ENCODE peak calls at places on chromosomes 3 and 15, in ten cellular contexts. C is CD4-positive, CD25-positive, alpha-beta regulatory T cell; O is SJSA1; D is body of pancreas; A is fibroblast of villous mesenchyme; S is BJ; W is adrenal gland; I is Panc1; Q is AG04449; H is heart left ventricle. Z is an unnamed sample.

GRCh38 chr15:25724899-25725298 is 138.2 kb downstream of the ATP10A start:
- DNase-seq in A (no peak), C (no peak), D (no peak), Q (no peak), S (no peak), W (no peak), O (no peak), I (no peak), H (no peak), Z (no peak)

GRCh38 chr3:20068512-20069177 is 28.4 kb downstream of the KAT2B start:
- DNase-seq in H (no peak), W (no peak), Q (no peak), A (no peak), C (no peak), I (no peak), D (no peak), O (no peak), S (no peak), Z (peak)

GRCh38 chr15:20352241-20353200 is 189.1 kb downstream of the GOLGA6L6 start:
- DNase-seq in A (no peak), W (no peak), C (no peak), D (no peak), Q (no peak), H (peak), I (no peak), O (no peak), S (no peak), Z (no peak)

GRCh38 chr3:43615133-43615532 is 6.7 kb downstream of the ANO10 start:
- DNase-seq in I (no peak), S (no peak), D (no peak), O (no peak), Q (no peak), H (no peak), A (no peak), W (no peak), C (no peak), Z (no peak)

GRCh38 chr3:69504232-69504631 is 118.3 kb upstream of the FRMD4B start:
- DNase-seq in W (no peak), A (peak), I (no peak), C (no peak), S (no peak), D (no peak), H (no peak), O (no peak), Q (no peak), Z (no peak)

GRCh38 chr3:30232142-30232541 is 374.3 kb upstream of the TGFBR2 start:
- DNase-seq in D (no peak), I (no peak), C (no peak), Q (peak), O (no peak), A (peak), H (no peak), S (peak), W (no peak), Z (no peak)

GRCh38 chr3:177144922-177145321 is 52.4 kb downstream of the TBL1XR1 start:
- DNase-seq in O (no peak), H (no peak), D (no peak), I (no peak), W (no peak), Q (no peak), S (no peak), C (peak), A (no peak), Z (no peak)

GRCh38 chr3:195905970-195906864 is 2.1 kb downstream of the TNK2 start:
- DNase-seq in D (peak), S (no peak), Q (no peak), O (no peak), W (no peak), I (no peak), C (no peak), A (peak), H (no peak), Z (peak)

GRCh38 chr3:136343873-136344281 is 93.7 kb downstream of the PCCB start:
- DNase-seq in I (peak), A (peak), Q (peak), W (peak), H (peak), O (peak), C (no peak), S (peak), D (peak), Z (peak)

GRCh38 chr15:47985568-47985967 is 135.2 kb upstream of the SLC24A5 start:
- DNase-seq in W (no peak), O (no peak), S (no peak), D (no peak), A (no peak), H (no peak), Q (no peak), I (no peak), C (no peak), Z (no peak)
- H3K4me3 ChIP-seq in W (no peak), O (no peak), S (no peak), D (no peak), A (no peak), H (no peak), Q (no peak), I (no peak), C (no peak), Z (no peak)

GRCh38 chr3:66431494-66431893 is 69.3 kb downstream of the LRIG1 start:
- DNase-seq in C (no peak), W (no peak), I (no peak), O (no peak), H (no peak), A (peak), D (no peak), Q (peak), S (peak), Z (no peak)
- H3K4me3 ChIP-seq in C (no peak), W (no peak), I (no peak), O (no peak), H (no peak), A (no peak), D (no peak), Q (no peak), S (no peak), Z (no peak)

DNA sequence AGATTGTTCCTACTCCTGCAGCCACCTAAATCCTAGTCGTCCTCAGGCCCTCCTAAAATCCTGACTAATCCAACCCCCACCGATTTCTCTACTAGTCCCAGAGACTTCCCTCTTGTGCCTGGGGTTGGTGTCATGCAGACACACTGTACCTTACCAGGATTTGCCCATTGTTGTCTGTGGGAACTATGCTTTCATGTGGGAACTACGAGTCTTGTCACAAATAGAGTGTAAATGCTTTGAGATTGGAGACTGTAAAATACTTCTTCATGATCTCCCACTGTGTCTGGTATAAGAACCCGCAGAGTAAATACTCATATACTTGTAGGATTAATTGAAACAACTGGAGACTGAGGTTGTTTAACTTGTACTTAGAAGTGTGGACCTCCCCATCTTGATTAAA is 11.2 kb downstream of the B3GNT5 start:
- DNase-seq in W (no peak), O (no peak), I (no peak), A (no peak), C (no peak), S (no peak), Q (no peak), H (no peak), D (no peak), Z (no peak)
- H3K4me3 ChIP-seq in W (no peak), O (no peak), I (no peak), A (no peak), C (no peak), S (no peak), Q (no peak), H (no peak), D (no peak), Z (no peak)

GRCh38 chr3:152438706-152439105 is 170.0 kb downstream of the MBNL1 start:
- DNase-seq in C (no peak), I (no peak), W (no peak), Q (no peak), A (no peak), O (no peak), H (no peak), S (no peak), D (no peak), Z (no peak)

GRCh38 chr3:152434142-152434541 is 165.4 kb downstream of the MBNL1 start:
- DNase-seq in O (no peak), A (no peak), I (no peak), Q (no peak), S (no peak), D (no peak), C (no peak), H (no peak), W (no peak), Z (no peak)

GRCh38 chr3:152438181-152438580 is 169.5 kb downstream of the MBNL1 start:
- DNase-seq in C (no peak), Q (no peak), D (no peak), A (no peak), H (no peak), O (no peak), I (no peak), S (no peak), W (no peak), Z (no peak)

GRCh38 chr3:152436707-152437615 is 168.2 kb downstream of the MBNL1 start:
- DNase-seq in H (no peak), W (no peak), S (no peak), Q (no peak), I (no peak), A (no peak), C (no peak), D (no peak), O (no peak), Z (no peak)
- H3K4me3 ChIP-seq in H (no peak), W (no peak), S (no peak), Q (no peak), I (no peak), A (no peak), C (peak), D (no peak), O (no peak), Z (no peak)

GRCh38 chr3:50261505-50261904 is 7.4 kb upstream of the SEMA3B start:
- DNase-seq in Q (no peak), A (no peak), W (no peak), D (no peak), C (no peak), S (no peak), O (no peak), I (no peak), H (no peak), Z (no peak)
- H3K4me3 ChIP-seq in Q (no peak), A (no peak), W (no peak), D (no peak), C (no peak), S (no peak), O (no peak), I (no peak), H (no peak), Z (no peak)

GRCh38 chr15:67843092-67843501 is 3.3 kb upstream of the RNU6-1 start:
- DNase-seq in I (no peak), A (no peak), S (no peak), C (no peak), D (no peak), W (no peak), Q (no peak), O (no peak), H (no peak), Z (no peak)
- H3K4me3 ChIP-seq in I (no peak), A (no peak), S (no peak), C (no peak), D (no peak), W (no peak), Q (no peak), O (no peak), H (no peak), Z (no peak)

DNA sequence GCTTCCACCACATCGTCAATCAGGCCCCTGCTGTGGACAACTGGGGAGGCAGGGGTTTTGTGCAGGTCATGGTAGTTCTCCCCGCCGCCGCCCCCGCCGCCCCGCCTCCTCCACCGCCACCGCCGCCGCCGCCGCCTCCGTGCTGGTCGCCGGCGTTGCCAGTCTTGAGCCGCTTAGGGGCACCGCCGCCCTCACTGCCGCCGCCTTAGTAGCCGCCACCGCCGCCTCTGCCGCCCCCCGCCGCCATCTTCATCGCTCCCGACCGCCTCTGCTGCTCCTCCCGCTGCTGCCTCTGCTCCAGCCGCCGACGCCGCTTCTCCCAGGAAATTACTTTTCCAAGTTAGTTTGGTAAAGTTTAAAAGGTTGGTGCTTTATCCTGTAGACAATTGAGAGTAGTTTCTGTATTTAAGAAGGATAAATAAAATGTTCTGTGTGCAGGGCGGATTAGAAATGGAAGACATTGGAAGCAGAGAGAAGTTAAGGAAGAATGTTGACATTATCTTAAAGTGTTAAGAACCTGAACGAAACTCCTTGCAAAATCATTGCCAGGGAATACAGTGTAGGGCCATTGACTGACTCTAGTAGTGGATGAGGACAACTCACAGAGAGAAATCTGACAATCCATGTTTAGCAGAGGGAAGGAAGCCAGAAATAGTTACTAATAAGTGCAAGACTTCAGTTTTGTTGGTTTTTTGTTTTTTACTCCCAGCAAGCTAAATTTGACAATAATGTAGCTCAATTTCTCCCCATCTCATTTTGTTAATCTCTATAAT is 53.0 kb upstream of the GOLGA8A start:
- DNase-seq in W (no peak), O (no peak), D (no peak), H (no peak), Q (no peak), S (no peak), A (no peak), I (no peak), C (no peak), Z (no peak)
- H3K4me3 ChIP-seq in W (no peak), O (no peak), D (no peak), H (no peak), Q (no peak), S (no peak), A (no peak), I (peak), C (no peak), Z (no peak)

GRCh38 chr15:99487337-99487730 is 78.5 kb upstream of the MEF2A start:
- DNase-seq in S (no peak), C (no peak), D (no peak), H (no peak), Q (no peak), I (no peak), A (no peak), O (no peak), W (no peak), Z (no peak)
- H3K4me3 ChIP-seq in S (no peak), C (no peak), D (no peak), H (no peak), Q (no peak), I (no peak), A (no peak), O (no peak), W (no peak), Z (no peak)

DNA sequence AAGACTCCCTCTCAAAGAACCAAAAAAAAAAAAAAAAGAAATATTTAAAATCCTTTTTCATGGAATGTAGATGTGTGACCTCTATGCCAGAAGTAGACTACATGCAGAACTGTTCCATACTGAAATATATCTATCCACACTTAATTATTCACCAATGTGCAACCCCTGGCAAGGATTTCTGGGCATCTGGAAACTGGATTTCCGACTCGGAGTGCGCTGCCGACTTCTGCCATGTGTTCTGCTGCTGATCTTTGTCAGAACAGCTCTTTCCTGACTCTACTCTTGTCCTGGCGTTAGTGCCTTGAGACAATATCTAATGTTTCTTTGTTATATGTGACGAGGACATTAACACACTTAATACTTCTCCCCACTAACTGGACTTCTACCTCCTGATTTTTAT is 11.7 kb downstream of the LIPH start:
- DNase-seq in H (no peak), Q (no peak), A (no peak), S (no peak), O (no peak), W (no peak), C (no peak), D (no peak), I (no peak), Z (no peak)
- H3K4me3 ChIP-seq in H (no peak), Q (no peak), A (no peak), S (no peak), O (no peak), W (no peak), C (no peak), D (no peak), I (no peak), Z (no peak)

DNA sequence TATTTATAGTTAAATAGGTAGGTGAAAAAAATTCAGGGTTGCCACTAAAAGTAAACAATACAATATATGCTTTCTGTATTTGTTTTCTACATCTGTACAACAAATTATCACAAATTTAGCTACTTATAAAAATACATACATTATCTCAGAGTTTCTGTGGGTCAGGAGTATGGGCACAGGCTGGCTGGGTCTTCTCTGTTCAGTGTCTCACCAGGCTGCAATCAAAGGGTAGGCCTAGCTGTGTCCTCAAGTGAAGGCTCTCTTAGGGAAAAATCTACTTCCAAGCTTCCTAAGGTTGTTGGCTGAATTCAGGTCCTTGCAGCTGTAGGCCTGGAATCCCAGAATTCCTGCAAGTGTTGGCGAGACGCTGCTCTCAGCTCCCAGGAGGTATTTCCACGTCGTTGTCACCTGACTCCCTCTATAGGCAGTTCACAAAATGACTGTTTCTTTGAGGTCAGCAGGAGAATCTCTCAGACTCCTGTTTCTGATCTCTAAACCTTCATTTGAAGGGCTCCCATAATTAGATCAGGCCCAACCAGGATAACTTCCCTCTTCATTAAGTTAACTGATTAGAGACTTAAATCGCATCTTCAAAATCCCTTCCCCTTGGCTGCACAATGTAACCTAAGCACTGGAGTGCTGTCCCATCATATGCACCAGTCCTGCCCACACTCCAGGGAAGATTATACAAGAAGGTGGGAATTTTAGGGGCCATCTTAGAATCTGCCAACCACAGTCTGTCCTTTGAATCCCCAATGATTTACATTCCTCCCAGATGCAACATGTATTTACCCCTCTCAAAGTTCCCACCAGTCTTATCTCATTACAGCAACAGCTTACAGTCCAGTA is 296.6 kb downstream of the SUCLG2 start:
- DNase-seq in Q (no peak), O (no peak), H (no peak), W (no peak), I (peak), S (no peak), A (peak), C (no peak), D (peak), Z (no peak)
- H3K4me3 ChIP-seq in Q (no peak), O (no peak), H (no peak), W (no peak), I (no peak), S (no peak), A (no peak), C (no peak), D (no peak), Z (no peak)

Z was measured in prostate gland.